ENCODE peak calls at places on chromosomes 4 and X, in eight cellular contexts. F is neuronal stem cell, G is WERI-Rb-1, Q is HCT116, L is mesenchymal stem cell, T is adrenal gland, E is stomach, A is transverse colon. B is an unnamed sample. For H3K9me3, the result is how much of the 10 kb centered on the place peaks cover.

GRCh38 chrX:39705299-39705698 is 392.5 kb downstream of the BCOR start:
- DNase-seq in F (no peak), G (peak), Q (peak), L (peak), T (peak), E (peak), A (peak), B (peak)

GRCh38 chr4:52982246-52982950 is 120.3 kb downstream of the RASL11B start:
- DNase-seq in F (peak), G (no peak), Q (peak), L (peak), T (no peak), E (no peak), A (no peak), B (peak)

GRCh38 chr4:88616275-88616996 is 24.2 kb downstream of the HERC3 start:
- DNase-seq in F (no peak), G (no peak), Q (no peak), L (peak), T (peak), E (no peak), A (no peak), B (no peak)

GRCh38 chrX:11100281-11101035 is 10.7 kb upstream of the HCCS start:
- DNase-seq in F (peak), G (peak), Q (no peak), L (peak), T (peak), E (peak), A (peak), B (peak)

GRCh38 chr4:184534511-184535391 is 60.4 kb upstream of the IRF2 start:
- DNase-seq in F (no peak), G (no peak), Q (no peak), L (peak), T (no peak), E (no peak), A (no peak), B (peak)

GRCh38 chr4:139955600-139955999 is 198.4 kb downstream of the MAML3 start:
- DNase-seq in F (no peak), G (no peak), Q (no peak), L (no peak), T (no peak), E (no peak), A (no peak), B (no peak)

GRCh38 chrX:15566244-15566643 is 34.5 kb downstream of the ACE2 start:
- DNase-seq in F (no peak), G (no peak), Q (no peak), L (no peak), T (no peak), E (no peak), A (no peak), B (no peak)

GRCh38 chrX:38879631-38880220 is 78.5 kb downstream of the MID1IP1 start:
- DNase-seq in F (no peak), G (no peak), Q (no peak), L (no peak), T (no peak), E (peak), A (peak), B (no peak)

GRCh38 chrX:111823068-111823467 is 52.9 kb upstream of the TRPC5OS start:
- DNase-seq in F (peak), G (peak), Q (no peak), L (peak), T (no peak), E (no peak), A (no peak), B (peak)

GRCh38 chr4:139921551-139922184 is 232.3 kb downstream of the MAML3 start:
- DNase-seq in F (no peak), G (peak), Q (no peak), L (no peak), T (no peak), E (peak), A (peak), B (no peak)

GRCh38 chr4:45155081-45155777 is 428.9 kb upstream of the GNPDA2 start:
- DNase-seq in F (no peak), G (no peak), Q (no peak), L (peak), T (no peak), E (no peak), A (no peak), B (no peak)

GRCh38 chrX:43813898-43814297 is 68.4 kb downstream of the MAOB start:
- DNase-seq in F (peak), G (peak), Q (peak), L (no peak), T (no peak), E (no peak), A (no peak), B (no peak)

GRCh38 chr4:149102765-149103164 is 660.6 kb upstream of the NR3C2 start:
- DNase-seq in F (no peak), G (no peak), Q (no peak), L (no peak), T (no peak), E (no peak), A (no peak), B (no peak)

GRCh38 chr4:24229976-24230375 is 340.1 kb upstream of the PPARGC1A start:
- DNase-seq in F (no peak), G (no peak), Q (no peak), L (peak), T (no peak), E (no peak), A (no peak), B (no peak)

GRCh38 chrX:101287402-101287801 is 3.7 kb downstream of the TAF7L start:
- DNase-seq in F (peak), G (no peak), Q (peak), L (peak), T (no peak), E (no peak), A (no peak), B (peak)

GRCh38 chr4:25978327-25978726 is 64.3 kb downstream of the SMIM20 start:
- DNase-seq in F (no peak), G (no peak), Q (no peak), L (no peak), T (no peak), E (no peak), A (no peak), B (no peak)

GRCh38 chrX:68762649-68763268 is 66.1 kb upstream of the EFNB1 start:
- DNase-seq in F (no peak), G (no peak), Q (no peak), L (no peak), T (no peak), E (no peak), A (no peak), B (no peak)

GRCh38 chrX:111447298-111447697 is 35.3 kb upstream of the DCX start:
- DNase-seq in F (peak), G (peak), Q (peak), L (peak), T (no peak), E (no peak), A (no peak), B (peak)

GRCh38 chr4:94759767-94760211 is 2.0 kb downstream of the BMPR1B start:
- DNase-seq in F (no peak), G (no peak), Q (no peak), L (no peak), T (no peak), E (no peak), A (no peak), B (no peak)

GRCh38 chr4:73067971-73068394 is 1.5 kb downstream of the COX18 start:
- DNase-seq in F (no peak), G (no peak), Q (no peak), L (no peak), T (no peak), E (no peak), A (no peak), B (no peak)

GRCh38 chr4:77581724-77582123 is 23.9 kb upstream of the CXCL13 start:
- DNase-seq in F (no peak), G (no peak), Q (no peak), L (no peak), T (no peak), E (no peak), A (no peak), B (no peak)

GRCh38 chr4:71520850-71521249 is 182.0 kb downstream of the SLC4A4 start:
- DNase-seq in F (no peak), G (no peak), Q (no peak), L (no peak), T (no peak), E (no peak), A (no peak), B (no peak)

GRCh38 chr4:73870260-73870659 is 1.1 kb downstream of the CXCL1 start:
- DNase-seq in F (no peak), G (no peak), Q (no peak), L (peak), T (no peak), E (peak), A (peak), B (no peak)

GRCh38 chr4:174284181-174284886 is 623 bp downstream of the CEP44 start:
- DNase-seq in F (no peak), G (no peak), Q (peak), L (peak), T (no peak), E (no peak), A (peak), B (peak)

GRCh38 chr4:184347251-184348239 is 126.8 kb downstream of the IRF2 start:
- DNase-seq in F (peak), G (no peak), Q (no peak), L (peak), T (peak), E (peak), A (peak), B (peak)

GRCh38 chrX:140672840-140673731 is 36.5 kb upstream of the LINC00632 start:
- DNase-seq in F (no peak), G (no peak), Q (no peak), L (no peak), T (no peak), E (no peak), A (no peak), B (peak)

GRCh38 chr4:98470831-98471230 is 187.6 kb downstream of the TSPAN5 start:
- DNase-seq in F (no peak), G (no peak), Q (no peak), L (no peak), T (no peak), E (no peak), A (no peak), B (no peak)

GRCh38 chr4:146520894-146521542 is 722 bp downstream of the SLC10A7 start:
- DNase-seq in F (peak), G (no peak), Q (no peak), L (peak), T (peak), E (peak), A (peak), B (peak)

GRCh38 chrX:17923546-17923945 is 62.4 kb upstream of the RAI2 start:
- DNase-seq in F (no peak), G (no peak), Q (no peak), L (no peak), T (no peak), E (no peak), A (no peak), B (no peak)

GRCh38 chrX:40107291-40108083 is 9.7 kb upstream of the BCOR start:
- DNase-seq in F (no peak), G (peak), Q (peak), L (peak), T (peak), E (peak), A (peak), B (peak)

GRCh38 chr4:2534904-2535385 is 1.5 kb upstream of the FAM193A start:
- DNase-seq in F (no peak), G (no peak), Q (no peak), L (no peak), T (no peak), E (no peak), A (no peak), B (no peak)
- H3K9me3 ChIP-seq in F (under half), G (under half), Q (under half), L (under half), T (under half), E (under half), A (under half), B (under half)

DNA sequence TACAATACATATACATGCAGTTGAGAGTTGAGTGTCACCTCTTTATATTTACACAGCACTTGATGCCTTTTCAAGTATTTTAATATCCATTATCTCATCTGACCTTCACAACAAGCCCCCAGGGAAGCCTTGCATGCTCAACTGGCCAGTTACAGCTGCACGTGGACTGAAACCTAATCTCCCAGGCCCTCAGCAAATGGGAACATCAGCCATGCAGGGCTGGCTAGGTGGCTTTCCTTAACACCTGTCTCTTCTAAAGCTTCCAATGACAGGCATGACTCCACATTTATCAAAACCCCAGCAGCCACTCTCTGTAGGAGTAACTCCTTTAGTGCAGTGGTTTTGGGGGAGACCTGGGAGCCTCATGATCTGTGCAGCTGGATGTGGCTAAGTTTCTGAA is 56.4 kb downstream of the PHKA2 start:
- DNase-seq in F (no peak), G (no peak), Q (no peak), L (no peak), T (no peak), E (no peak), A (no peak), B (no peak)
- H3K9me3 ChIP-seq in F (under half), G (under half), Q (under half), L (under half), T (under half), E (under half), A (under half), B (under half)

GRCh38 chrX:2224141-2224540 is 276.6 kb downstream of the DHRSX start:
- DNase-seq in F (no peak), G (no peak), Q (no peak), L (no peak), T (no peak), E (no peak), A (no peak), B (no peak)

GRCh38 chrX:2220829-2221567 is 279.8 kb downstream of the DHRSX start:
- DNase-seq in F (no peak), G (no peak), Q (no peak), L (no peak), T (no peak), E (no peak), A (no peak), B (no peak)

GRCh38 chrX:2226906-2227656 is 273.7 kb downstream of the DHRSX start:
- DNase-seq in F (no peak), G (no peak), Q (no peak), L (no peak), T (no peak), E (no peak), A (no peak), B (no peak)

GRCh38 chrX:2226182-2226581 is 274.6 kb downstream of the DHRSX start:
- DNase-seq in F (no peak), G (no peak), Q (no peak), L (no peak), T (no peak), E (no peak), A (no peak), B (no peak)

DNA sequence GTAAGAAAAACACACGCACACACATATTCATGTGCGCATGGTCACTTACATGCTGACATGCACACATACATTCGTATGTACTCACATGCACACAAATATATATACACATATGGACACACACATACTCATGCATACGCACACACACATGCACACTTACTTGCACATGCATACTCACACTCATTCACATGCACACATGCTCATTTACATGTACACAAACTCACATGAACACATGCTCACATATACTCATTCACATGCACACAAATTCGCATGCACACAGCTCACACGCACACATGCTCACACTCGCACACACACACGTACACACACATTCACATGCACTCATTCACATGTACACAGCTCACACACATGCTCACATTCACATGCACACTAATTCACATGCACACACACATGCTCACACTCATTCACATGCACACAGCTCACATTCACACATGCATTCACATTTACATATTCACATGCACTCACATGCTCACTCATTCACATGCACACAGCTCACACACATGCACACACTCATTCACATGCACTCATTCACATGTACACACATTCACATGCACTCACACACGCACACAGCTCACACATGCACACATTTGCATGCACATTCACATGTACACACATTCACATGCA is 276.1 kb downstream of the DHRSX start:
- DNase-seq in F (no peak), G (no peak), Q (no peak), L (no peak), T (no peak), E (no peak), A (no peak), B (no peak)
- H3K9me3 ChIP-seq in F (under half), G (under half), Q (under half), L (under half), T (under half), E (under half), A (under half), B (under half)

GRCh38 chrX:19410259-19410658 is 66.5 kb downstream of the PDHA1 start:
- DNase-seq in F (no peak), G (no peak), Q (no peak), L (no peak), T (no peak), E (no peak), A (no peak), B (no peak)
- H3K9me3 ChIP-seq in F (under half), G (under half), Q (under half), L (under half), T (under half), E (under half), A (under half), B (under half)

DNA sequence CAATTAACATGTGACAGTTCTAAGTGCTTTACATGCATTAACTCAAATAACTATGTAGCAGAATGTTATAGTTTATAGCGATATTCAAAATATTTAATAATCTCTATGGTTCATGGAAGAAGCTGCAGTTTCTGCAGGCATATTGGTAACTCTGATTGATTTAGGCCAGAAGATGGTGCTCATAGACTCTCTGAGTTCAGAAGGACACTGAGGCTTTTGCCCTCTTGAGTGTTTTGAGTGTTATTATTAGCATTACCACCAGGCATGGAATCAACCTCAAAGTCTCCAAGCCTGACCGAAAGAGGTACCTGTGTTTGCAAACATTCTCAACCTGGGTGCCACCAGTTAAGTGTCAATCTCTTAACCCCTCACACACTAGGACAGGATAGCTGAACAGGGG is 792.3 kb upstream of the PCDH7 start:
- DNase-seq in F (no peak), G (no peak), Q (peak), L (no peak), T (no peak), E (no peak), A (no peak), B (no peak)
- H3K9me3 ChIP-seq in F (under half), G (under half), Q (under half), L (under half), T (under half), E (under half), A (under half), B (under half)

DNA sequence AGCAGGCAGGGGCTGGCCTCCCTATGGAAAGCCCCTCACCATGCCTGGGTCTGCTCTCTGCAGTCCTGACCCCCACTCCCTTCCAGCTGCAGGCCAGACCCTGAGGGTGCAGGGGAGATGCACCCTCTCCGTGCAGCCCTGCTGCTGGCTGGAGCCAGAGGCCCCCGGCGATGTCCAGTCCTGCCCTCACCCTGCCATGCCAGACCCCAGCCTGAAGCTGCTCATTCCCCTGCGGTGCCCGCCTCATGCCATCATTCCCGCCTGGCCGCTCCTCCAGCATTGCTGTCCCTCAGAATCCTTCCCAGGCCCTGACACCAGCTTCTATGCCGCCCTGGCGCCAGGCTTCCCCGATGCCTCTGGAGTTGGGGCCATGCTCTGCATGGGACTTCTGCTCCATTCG is 72.4 kb downstream of the SORCS2 start:
- DNase-seq in F (no peak), G (no peak), Q (no peak), L (no peak), T (no peak), E (no peak), A (no peak), B (no peak)
- H3K9me3 ChIP-seq in F (under half), G (under half), Q (under half), L (under half), T (under half), E (under half), A (under half), B (under half)

B was measured in hepatocyte.